ENCODE peak calls at places on chromosomes 3 and 15, in four cellular contexts. Z, S, X and M are unnamed samples. For H3K4me1, the result is how much of the 10 kb centered on the place peaks cover.

GRCh38 chr3:108159865-108160264 is 62.4 kb downstream of the IFT57 start:
- DNase-seq in S (no peak), Z (no peak), X (no peak), M (no peak)

GRCh38 chr3:55797775-55798174 is 310.7 kb upstream of the WNT5A start:
- DNase-seq in Z (no peak), X (no peak), S (no peak), M (no peak)

GRCh38 chr3:123027292-123028232 is at the start of gene SEMA5B:
- DNase-seq in S (peak), X (no peak), Z (peak), M (peak)

GRCh38 chr15:83362706-83363105 is 78.2 kb upstream of the BNC1 start:
- DNase-seq in Z (no peak), X (no peak), S (no peak), M (no peak)

GRCh38 chr3:122103821-122104514 is 48.8 kb downstream of the CD86 start:
- DNase-seq in X (no peak), S (no peak), Z (no peak), M (no peak)

GRCh38 chr3:13364602-13365271 is 55.4 kb downstream of the NUP210 start:
- DNase-seq in S (no peak), X (no peak), Z (no peak), M (no peak)

GRCh38 chr3:150303776-150304175 is 104.3 kb upstream of the TSC22D2 start:
- DNase-seq in Z (peak), S (no peak), X (no peak), M (no peak)

GRCh38 chr15:77667351-77667750 is 34.6 kb upstream of the LINGO1 start:
- DNase-seq in X (no peak), S (no peak), Z (no peak), M (no peak)

GRCh38 chr3:175558261-175558660 is 699.1 kb downstream of the NAALADL2 start:
- DNase-seq in S (no peak), X (no peak), Z (no peak), M (no peak)

GRCh38 chr3:13148561-13149330 is 75.5 kb upstream of the IQSEC1 start:
- DNase-seq in X (no peak), S (no peak), Z (no peak), M (no peak)

GRCh38 chr3:181948286-181948685 is 236.6 kb downstream of the SOX2 start:
- DNase-seq in S (no peak), X (no peak), Z (no peak), M (no peak)

DNA sequence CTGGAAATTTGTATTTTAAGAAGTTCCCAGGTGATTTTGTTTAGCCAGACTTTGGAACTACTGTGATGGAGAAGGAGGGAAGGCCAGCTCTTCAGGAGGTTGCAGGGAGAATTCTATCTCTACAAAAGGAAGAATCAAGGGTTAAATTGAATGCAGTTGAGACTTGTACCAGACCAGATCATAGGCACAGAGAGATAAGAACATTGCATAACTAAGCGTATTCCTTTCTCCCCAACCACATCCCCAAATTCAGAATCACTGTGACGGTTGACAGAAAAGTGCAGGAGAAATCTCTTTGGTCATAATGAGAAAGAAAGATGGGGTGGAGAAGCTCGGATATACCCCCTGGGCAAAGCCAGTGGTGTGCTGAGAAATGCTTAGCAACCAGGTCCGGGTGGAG is 7.2 kb downstream of the PLD1 start:
- DNase-seq in S (no peak), X (no peak), Z (no peak), M (no peak)
- H3K4me1 ChIP-seq in S (under half), X (under half), Z (half or more), M (under half)

GRCh38 chr3:65833761-65834505 is 204.8 kb downstream of the MAGI1 start:
- DNase-seq in S (no peak), Z (no peak), X (no peak), M (no peak)

GRCh38 chr3:65828706-65829105 is 210.0 kb downstream of the MAGI1 start:
- DNase-seq in Z (peak), X (no peak), S (no peak), M (no peak)

GRCh38 chr3:65829228-65829627 is 209.5 kb downstream of the MAGI1 start:
- DNase-seq in Z (no peak), S (no peak), X (no peak), M (no peak)

GRCh38 chr3:65831733-65832425 is 206.8 kb downstream of the MAGI1 start:
- DNase-seq in S (no peak), Z (no peak), X (no peak), M (no peak)

DNA sequence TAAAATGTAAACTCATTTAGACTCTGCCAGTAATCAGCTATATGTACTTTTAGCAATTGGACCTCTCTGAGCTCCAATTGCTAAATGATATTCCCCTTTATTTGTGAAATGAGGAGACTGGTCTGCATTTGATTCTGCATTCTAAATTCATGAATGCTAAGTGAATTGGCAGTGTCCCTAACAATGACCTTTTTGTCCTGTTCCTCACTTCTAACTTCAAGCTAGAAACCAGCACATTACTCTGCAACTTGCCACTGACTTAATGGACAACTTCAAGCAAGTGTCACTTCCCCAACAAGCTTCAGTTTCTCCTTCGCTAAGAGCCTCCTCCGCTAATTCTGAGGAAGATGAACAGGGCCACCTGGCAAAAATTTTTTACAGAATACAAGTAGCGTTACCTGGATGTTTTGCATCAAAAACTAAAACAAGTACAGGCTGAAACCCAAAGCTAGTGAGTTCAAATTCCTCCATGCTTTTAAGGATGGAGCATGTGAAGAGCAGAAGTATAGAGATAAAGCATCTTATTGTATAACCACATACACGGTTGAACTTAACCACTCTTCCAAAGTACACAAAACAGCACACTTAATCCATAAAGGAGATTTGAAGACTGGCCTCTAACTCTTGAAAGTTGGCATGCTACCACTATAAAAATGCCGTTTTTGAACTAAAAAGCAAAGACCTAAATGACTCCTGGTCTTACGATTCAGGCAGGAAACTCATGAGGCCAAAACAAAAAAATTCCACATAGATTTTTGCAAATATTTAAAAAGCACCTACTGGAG is 207.6 kb downstream of the MAGI1 start:
- DNase-seq in X (no peak), Z (no peak), S (no peak), M (no peak)
- H3K27ac ChIP-seq in X (no peak), Z (no peak), S (no peak), M (no peak)

GRCh38 chr15:31342381-31342780 is 15.7 kb downstream of the KLF13 start:
- DNase-seq in S (no peak), X (no peak), Z (no peak), M (no peak)
- H3K4me1 ChIP-seq in S (half or more), X (half or more), Z (half or more), M (half or more)

DNA sequence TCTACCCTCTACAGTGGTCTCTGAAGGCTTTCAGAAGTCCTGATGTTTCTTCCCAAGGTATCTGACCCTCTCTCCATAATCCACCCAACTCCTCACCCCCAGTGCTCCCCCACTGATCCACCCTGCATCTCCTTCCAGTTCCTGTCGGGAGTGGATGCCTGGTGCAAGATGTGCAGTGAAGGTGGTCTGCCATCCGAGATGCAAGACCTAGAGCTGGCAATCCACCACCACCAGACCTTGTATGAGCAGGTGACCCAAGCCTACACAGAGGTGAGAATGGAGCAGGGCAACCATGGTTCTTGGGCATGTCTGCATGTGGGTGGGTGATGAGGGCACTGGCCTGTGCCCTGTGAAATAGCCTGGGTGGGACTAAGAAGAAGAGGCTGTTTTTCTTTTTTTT is 337.8 kb upstream of the ROPN1 start:
- DNase-seq in X (no peak), S (no peak), Z (no peak), M (no peak)
- H3K27ac ChIP-seq in X (no peak), S (no peak), Z (no peak), M (no peak)

DNA sequence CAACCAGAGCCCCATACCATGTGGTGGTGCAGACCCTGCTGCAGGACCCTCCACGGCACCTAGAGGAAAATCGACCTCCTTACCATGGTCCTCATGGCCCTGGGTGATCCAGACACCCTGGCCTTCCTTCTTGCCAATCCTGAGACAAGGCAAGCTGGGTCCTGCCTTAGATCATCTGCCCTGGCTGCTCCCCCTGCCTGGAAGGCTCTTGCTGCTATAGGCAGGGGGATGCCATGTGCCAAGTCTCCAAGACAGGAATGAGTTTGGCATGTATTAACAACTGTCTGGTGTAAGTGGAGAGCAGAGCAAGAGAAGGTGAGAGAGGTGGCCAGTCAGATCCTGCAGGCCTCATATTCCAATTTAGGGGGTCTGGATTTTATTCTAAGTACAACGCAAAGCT is 7.5 kb downstream of the HEG1 start:
- DNase-seq in Z (no peak), X (no peak), S (no peak), M (no peak)
- H3K4me1 ChIP-seq in Z (under half), X (under half), S (half or more), M (under half)

GRCh38 chr3:38454179-38454883 is 641 bp downstream of the ACVR2B start:
- DNase-seq in Z (peak), S (no peak), X (no peak), M (peak)
- H3K27ac ChIP-seq in Z (peak), S (peak), X (peak), M (peak)

DNA sequence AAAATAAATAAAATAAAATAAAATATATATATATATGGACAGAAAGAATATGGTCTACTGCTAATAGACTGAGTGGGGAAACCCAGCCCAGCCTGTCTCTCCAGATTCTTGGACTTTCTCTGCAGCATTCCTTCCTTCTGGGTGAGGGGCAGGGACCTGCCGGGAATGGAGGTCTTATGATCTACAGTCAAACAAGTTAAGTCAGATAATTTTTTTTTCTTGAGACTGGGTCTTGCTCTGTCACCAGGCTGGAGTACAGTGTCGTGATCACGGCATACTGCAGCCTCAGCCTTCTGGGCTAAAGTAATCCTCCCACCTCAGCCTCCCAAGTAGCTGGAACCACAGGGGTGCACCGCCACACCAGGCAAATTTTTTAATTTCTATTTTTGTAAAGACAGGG is 33.5 kb upstream of the ZNF774 start:
- DNase-seq in X (no peak), Z (no peak), S (no peak), M (no peak)
- H3K4me1 ChIP-seq in X (under half), Z (under half), S (under half), M (under half)

DNA sequence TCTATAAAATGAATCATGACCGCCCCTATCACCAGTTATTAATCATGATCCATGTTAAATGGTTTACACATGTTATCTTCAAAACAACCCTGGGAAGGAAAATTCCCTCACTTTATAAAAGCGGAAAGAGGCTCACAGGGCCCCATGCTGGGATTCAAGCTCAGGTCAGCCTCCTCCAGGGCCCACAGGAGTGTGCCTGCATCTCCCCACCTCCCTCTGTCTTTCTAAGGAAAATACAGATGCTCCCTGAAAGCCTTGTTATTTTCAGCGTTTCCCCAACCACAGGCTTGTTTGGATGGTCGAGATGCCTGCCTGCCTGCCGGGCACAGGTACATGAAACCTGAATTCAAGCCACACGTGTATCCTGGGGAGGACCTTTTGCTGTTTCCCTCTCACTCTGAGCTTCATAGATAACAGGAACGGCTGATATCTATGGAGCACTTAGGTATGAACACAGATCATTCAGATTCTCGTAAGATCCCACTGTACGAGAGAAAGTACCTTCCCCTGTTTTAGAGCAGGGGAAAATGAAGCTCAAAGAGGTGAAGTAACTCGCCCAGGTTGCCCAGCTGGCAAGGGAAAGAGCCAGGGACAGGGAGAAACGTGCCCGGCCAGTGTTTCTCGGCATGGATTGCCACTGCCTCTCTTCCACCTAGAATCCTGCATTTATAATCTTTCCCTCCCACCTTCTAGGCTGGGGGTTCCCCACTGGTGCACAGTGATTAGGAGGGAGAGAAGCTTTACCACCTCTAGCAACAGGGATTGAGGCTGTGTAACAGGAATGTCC is 39.2 kb downstream of the EHD4 start:
- DNase-seq in S (no peak), Z (no peak), X (no peak), M (no peak)
- H3K27ac ChIP-seq in S (peak), Z (peak), X (no peak), M (no peak)